ENCODE peak calls at places on chromosomes 5 and 9, in seven cellular contexts. One of them, this sample, is unnamed.

GRCh38 chr5:31463341-31463740 is 68.6 kb downstream of the DROSHA start:
- DNase-seq in heart right ventricle: no peak
- DNase-seq in pancreas: no peak
- DNase-seq in left ventricle myocardium inferior: no peak
- DNase-seq in neural progenitor cell: no peak
- DNase-seq in MM.1S: no peak
- DNase-seq in effector memory CD4-positive, alpha-beta T cell: no peak
- DNase-seq in this sample: no peak

GRCh38 chr9:127278372-127278771 is 13.8 kb downstream of the GARNL3 start:
- DNase-seq in MM.1S: no peak
- DNase-seq in left ventricle myocardium inferior: no peak
- DNase-seq in heart right ventricle: no peak
- DNase-seq in pancreas: no peak
- DNase-seq in effector memory CD4-positive, alpha-beta T cell: no peak
- DNase-seq in neural progenitor cell: no peak
- DNase-seq in this sample: no peak

GRCh38 chr5:116380615-116381014 is 194.0 kb downstream of the SEMA6A start:
- DNase-seq in left ventricle myocardium inferior: no peak
- DNase-seq in effector memory CD4-positive, alpha-beta T cell: no peak
- DNase-seq in pancreas: no peak
- DNase-seq in MM.1S: no peak
- DNase-seq in heart right ventricle: no peak
- DNase-seq in neural progenitor cell: no peak
- DNase-seq in this sample: no peak

GRCh38 chr9:136397643-136398042 is 2.3 kb downstream of the SNAPC4 start:
- DNase-seq in heart right ventricle: no peak
- DNase-seq in effector memory CD4-positive, alpha-beta T cell: no peak
- DNase-seq in MM.1S: no peak
- DNase-seq in left ventricle myocardium inferior: no peak
- DNase-seq in neural progenitor cell: no peak
- DNase-seq in pancreas: no peak
- DNase-seq in this sample: no peak

GRCh38 chr9:107437716-107438115 is 51.9 kb downstream of the KLF4 start:
- DNase-seq in left ventricle myocardium inferior: no peak
- DNase-seq in MM.1S: no peak
- DNase-seq in heart right ventricle: no peak
- DNase-seq in pancreas: no peak
- DNase-seq in neural progenitor cell: peak
- DNase-seq in effector memory CD4-positive, alpha-beta T cell: no peak
- DNase-seq in this sample: no peak

GRCh38 chr9:19229725-19230355 is 653 bp upstream of the DENND4C start:
- DNase-seq in neural progenitor cell: peak
- DNase-seq in left ventricle myocardium inferior: peak
- DNase-seq in pancreas: no peak
- DNase-seq in heart right ventricle: peak
- DNase-seq in effector memory CD4-positive, alpha-beta T cell: no peak
- DNase-seq in MM.1S: peak
- DNase-seq in this sample: peak

GRCh38 chr5:44332360-44332971 is 56.8 kb downstream of the FGF10 start:
- DNase-seq in pancreas: no peak
- DNase-seq in effector memory CD4-positive, alpha-beta T cell: no peak
- DNase-seq in left ventricle myocardium inferior: no peak
- DNase-seq in neural progenitor cell: peak
- DNase-seq in heart right ventricle: no peak
- DNase-seq in MM.1S: peak
- DNase-seq in this sample: no peak

GRCh38 chr9:98247826-98248657 is 7.4 kb downstream of the TBC1D2 start:
- DNase-seq in neural progenitor cell: no peak
- DNase-seq in left ventricle myocardium inferior: no peak
- DNase-seq in MM.1S: no peak
- DNase-seq in pancreas: no peak
- DNase-seq in effector memory CD4-positive, alpha-beta T cell: no peak
- DNase-seq in heart right ventricle: no peak
- DNase-seq in this sample: no peak

GRCh38 chr5:75623846-75624245 is 12.6 kb downstream of the ANKDD1B start:
- DNase-seq in pancreas: no peak
- DNase-seq in effector memory CD4-positive, alpha-beta T cell: no peak
- DNase-seq in neural progenitor cell: no peak
- DNase-seq in left ventricle myocardium inferior: no peak
- DNase-seq in heart right ventricle: no peak
- DNase-seq in MM.1S: no peak
- DNase-seq in this sample: no peak

GRCh38 chr5:108028883-108029282 is 353.0 kb downstream of the FBXL17 start:
- DNase-seq in heart right ventricle: no peak
- DNase-seq in effector memory CD4-positive, alpha-beta T cell: no peak
- DNase-seq in pancreas: no peak
- DNase-seq in MM.1S: no peak
- DNase-seq in left ventricle myocardium inferior: no peak
- DNase-seq in neural progenitor cell: no peak
- DNase-seq in this sample: no peak

GRCh38 chr9:131657890-131658752 is 81.8 kb downstream of the RAPGEF1 start:
- DNase-seq in heart right ventricle: no peak
- DNase-seq in MM.1S: no peak
- DNase-seq in left ventricle myocardium inferior: no peak
- DNase-seq in effector memory CD4-positive, alpha-beta T cell: no peak
- DNase-seq in pancreas: no peak
- DNase-seq in neural progenitor cell: no peak
- DNase-seq in this sample: no peak

GRCh38 chr5:133992429-133993151 is 12.2 kb downstream of the VDAC1 start:
- DNase-seq in heart right ventricle: peak
- DNase-seq in left ventricle myocardium inferior: peak
- DNase-seq in pancreas: no peak
- DNase-seq in effector memory CD4-positive, alpha-beta T cell: no peak
- DNase-seq in neural progenitor cell: no peak
- DNase-seq in MM.1S: no peak
- DNase-seq in this sample: peak

GRCh38 chr9:121819511-121820231 is 168.2 kb downstream of the DAB2IP start:
- DNase-seq in MM.1S: no peak
- DNase-seq in heart right ventricle: no peak
- DNase-seq in left ventricle myocardium inferior: no peak
- DNase-seq in effector memory CD4-positive, alpha-beta T cell: no peak
- DNase-seq in pancreas: no peak
- DNase-seq in neural progenitor cell: peak
- DNase-seq in this sample: no peak

GRCh38 chr9:94101169-94101853 is 17.0 kb downstream of the PTPDC1 start:
- DNase-seq in heart right ventricle: no peak
- DNase-seq in MM.1S: no peak
- DNase-seq in pancreas: no peak
- DNase-seq in neural progenitor cell: no peak
- DNase-seq in effector memory CD4-positive, alpha-beta T cell: no peak
- DNase-seq in left ventricle myocardium inferior: no peak
- DNase-seq in this sample: no peak

GRCh38 chr5:88677943-88678779 is 204.8 kb downstream of the MEF2C start:
- DNase-seq in left ventricle myocardium inferior: no peak
- DNase-seq in MM.1S: no peak
- DNase-seq in effector memory CD4-positive, alpha-beta T cell: no peak
- DNase-seq in neural progenitor cell: peak
- DNase-seq in heart right ventricle: no peak
- DNase-seq in pancreas: no peak
- DNase-seq in this sample: no peak

GRCh38 chr9:113361304-113362018 is 12.1 kb downstream of the BSPRY start:
- DNase-seq in left ventricle myocardium inferior: no peak
- DNase-seq in heart right ventricle: no peak
- DNase-seq in neural progenitor cell: no peak
- DNase-seq in MM.1S: no peak
- DNase-seq in effector memory CD4-positive, alpha-beta T cell: no peak
- DNase-seq in pancreas: no peak
- DNase-seq in this sample: peak

GRCh38 chr5:91293131-91293530 is 90.0 kb downstream of the ARRDC3 start:
- DNase-seq in left ventricle myocardium inferior: no peak
- DNase-seq in effector memory CD4-positive, alpha-beta T cell: no peak
- DNase-seq in neural progenitor cell: peak
- DNase-seq in pancreas: no peak
- DNase-seq in heart right ventricle: no peak
- DNase-seq in MM.1S: peak
- DNase-seq in this sample: no peak

GRCh38 chr9:15306068-15306756 is 804 bp downstream of the TTC39B start:
- DNase-seq in effector memory CD4-positive, alpha-beta T cell: peak
- DNase-seq in pancreas: peak
- DNase-seq in neural progenitor cell: peak
- DNase-seq in MM.1S: no peak
- DNase-seq in heart right ventricle: peak
- DNase-seq in left ventricle myocardium inferior: peak
- DNase-seq in this sample: no peak

GRCh38 chr5:178356459-178356872 is 123.9 kb upstream of the PHYKPL start:
- DNase-seq in MM.1S: no peak
- DNase-seq in left ventricle myocardium inferior: peak
- DNase-seq in effector memory CD4-positive, alpha-beta T cell: no peak
- DNase-seq in heart right ventricle: peak
- DNase-seq in pancreas: no peak
- DNase-seq in neural progenitor cell: peak
- DNase-seq in this sample: no peak

GRCh38 chr9:133342083-133342406 is 5.9 kb downstream of the MED22 start:
- DNase-seq in left ventricle myocardium inferior: no peak
- DNase-seq in neural progenitor cell: peak
- DNase-seq in MM.1S: no peak
- DNase-seq in effector memory CD4-positive, alpha-beta T cell: no peak
- DNase-seq in pancreas: no peak
- DNase-seq in heart right ventricle: no peak
- DNase-seq in this sample: no peak

GRCh38 chr5:107542831-107543231 is 127.9 kb downstream of the EFNA5 start:
- DNase-seq in MM.1S: no peak
- DNase-seq in effector memory CD4-positive, alpha-beta T cell: no peak
- DNase-seq in neural progenitor cell: no peak
- DNase-seq in heart right ventricle: peak
- DNase-seq in pancreas: peak
- DNase-seq in left ventricle myocardium inferior: peak
- DNase-seq in this sample: no peak

DNA sequence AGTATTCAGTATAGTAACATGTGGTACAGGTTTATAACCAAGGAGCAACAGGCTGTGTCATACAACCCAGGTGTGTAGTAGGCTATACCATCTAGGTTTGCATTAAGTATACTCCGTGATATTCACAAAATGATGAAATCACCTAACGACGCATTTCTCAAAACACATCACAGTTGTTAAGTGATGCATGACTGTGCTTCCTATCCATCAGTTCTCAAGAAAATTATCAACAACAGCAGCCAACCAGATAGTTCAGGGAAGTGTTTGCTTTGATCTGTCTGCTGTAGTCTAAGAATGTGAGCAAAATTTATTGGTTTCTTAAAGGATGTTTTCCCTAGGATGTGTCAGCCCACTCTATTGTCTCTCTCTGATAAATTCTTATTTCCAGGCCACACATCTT is 7.4 kb downstream of the ZBTB26 start:
- DNase-seq in heart right ventricle: no peak
- DNase-seq in MM.1S: no peak
- DNase-seq in neural progenitor cell: no peak
- DNase-seq in effector memory CD4-positive, alpha-beta T cell: no peak
- DNase-seq in left ventricle myocardium inferior: no peak
- DNase-seq in pancreas: no peak
- DNase-seq in this sample: no peak
- H3K27ac ChIP-seq in heart right ventricle: no peak
- H3K27ac ChIP-seq in MM.1S: no peak
- H3K27ac ChIP-seq in neural progenitor cell: no peak
- H3K27ac ChIP-seq in effector memory CD4-positive, alpha-beta T cell: no peak
- H3K27ac ChIP-seq in left ventricle myocardium inferior: no peak
- H3K27ac ChIP-seq in pancreas: no peak
- H3K27ac ChIP-seq in this sample: no peak

DNA sequence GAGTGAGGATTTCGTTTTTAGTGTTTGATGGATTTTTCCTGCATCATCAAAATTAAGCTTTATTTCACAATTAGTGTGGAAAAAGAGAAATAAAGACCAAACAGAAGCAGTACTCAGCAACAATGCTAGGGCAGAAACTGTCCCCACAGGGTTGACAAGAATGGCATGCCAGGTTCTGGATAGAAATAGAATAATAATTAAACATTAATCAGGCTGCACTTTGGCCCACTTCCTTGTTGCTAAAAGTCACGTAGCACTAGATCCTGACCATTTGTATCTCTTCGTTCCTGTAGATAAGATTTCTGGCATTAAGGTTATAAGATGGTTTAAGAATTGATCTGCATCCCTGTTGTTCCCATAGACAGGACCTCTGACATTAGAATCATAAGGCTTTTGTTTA is 34.5 kb downstream of the DIRAS2 start:
- DNase-seq in neural progenitor cell: no peak
- DNase-seq in effector memory CD4-positive, alpha-beta T cell: no peak
- DNase-seq in left ventricle myocardium inferior: no peak
- DNase-seq in heart right ventricle: no peak
- DNase-seq in MM.1S: no peak
- DNase-seq in pancreas: no peak
- DNase-seq in this sample: no peak
- H3K27ac ChIP-seq in neural progenitor cell: no peak
- H3K27ac ChIP-seq in effector memory CD4-positive, alpha-beta T cell: no peak
- H3K27ac ChIP-seq in left ventricle myocardium inferior: no peak
- H3K27ac ChIP-seq in heart right ventricle: no peak
- H3K27ac ChIP-seq in MM.1S: no peak
- H3K27ac ChIP-seq in pancreas: peak
- H3K27ac ChIP-seq in this sample: no peak

DNA sequence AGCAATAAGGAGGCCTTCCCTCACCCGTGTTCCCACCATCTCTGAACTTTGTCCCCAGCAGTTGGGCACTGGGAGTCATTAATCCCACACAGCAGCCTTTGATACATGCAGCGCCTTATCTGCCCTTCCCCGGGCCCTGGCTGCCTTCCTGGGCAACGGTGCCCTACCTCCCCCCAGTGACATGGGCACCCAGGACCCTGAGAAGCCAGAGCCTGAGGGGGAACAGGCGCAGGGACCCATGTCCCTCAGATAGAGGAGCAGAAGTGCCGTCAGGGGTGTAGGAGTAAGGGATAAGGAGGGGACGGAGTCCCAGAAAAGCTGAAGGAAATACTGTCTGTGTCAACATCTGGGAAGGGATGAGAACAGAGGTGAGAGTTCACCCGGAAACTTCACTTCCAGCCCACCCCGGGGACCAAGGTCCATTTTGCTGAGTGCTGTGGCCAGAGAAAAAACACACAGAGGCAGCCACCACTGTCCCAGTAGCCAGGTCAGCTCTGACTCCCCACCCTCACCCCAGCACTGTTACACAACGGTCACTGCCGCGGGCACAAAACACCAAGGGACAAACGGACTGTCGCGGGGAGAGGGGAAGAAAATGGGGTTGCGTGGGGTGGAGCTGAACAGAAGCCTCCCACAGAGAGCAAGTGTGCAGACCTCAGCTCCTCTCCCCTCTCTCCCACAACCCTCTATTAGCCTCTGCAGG is 3.8 kb downstream of the PCDH1 start:
- DNase-seq in pancreas: no peak
- DNase-seq in MM.1S: no peak
- DNase-seq in neural progenitor cell: peak
- DNase-seq in effector memory CD4-positive, alpha-beta T cell: no peak
- DNase-seq in left ventricle myocardium inferior: peak
- DNase-seq in heart right ventricle: no peak
- DNase-seq in this sample: no peak
- H3K27ac ChIP-seq in pancreas: peak
- H3K27ac ChIP-seq in MM.1S: no peak
- H3K27ac ChIP-seq in neural progenitor cell: peak
- H3K27ac ChIP-seq in effector memory CD4-positive, alpha-beta T cell: no peak
- H3K27ac ChIP-seq in left ventricle myocardium inferior: peak
- H3K27ac ChIP-seq in heart right ventricle: peak
- H3K27ac ChIP-seq in this sample: peak

DNA sequence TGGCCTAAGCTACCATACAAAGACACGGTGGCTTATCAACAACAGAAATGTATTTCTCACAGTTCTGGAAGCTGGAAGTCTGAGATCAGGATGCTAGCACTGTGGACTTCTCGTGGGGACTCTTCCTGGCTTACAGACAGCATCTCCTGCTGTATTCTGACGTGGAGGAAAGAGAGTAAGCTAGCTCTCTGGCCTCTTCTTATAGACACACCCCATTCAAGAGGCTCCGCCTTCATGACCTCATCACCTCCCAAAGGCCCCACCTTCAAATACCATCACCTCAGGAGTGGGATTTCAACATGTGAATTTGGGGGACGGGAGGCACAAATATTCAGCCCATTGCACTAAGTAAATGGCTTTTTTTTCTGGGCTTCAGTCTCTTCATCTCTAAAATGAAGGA is 27.6 kb downstream of the KCNMB1 start:
- DNase-seq in effector memory CD4-positive, alpha-beta T cell: no peak
- DNase-seq in left ventricle myocardium inferior: no peak
- DNase-seq in heart right ventricle: no peak
- DNase-seq in MM.1S: no peak
- DNase-seq in neural progenitor cell: no peak
- DNase-seq in pancreas: no peak
- DNase-seq in this sample: no peak
- H3K27ac ChIP-seq in effector memory CD4-positive, alpha-beta T cell: no peak
- H3K27ac ChIP-seq in left ventricle myocardium inferior: peak
- H3K27ac ChIP-seq in heart right ventricle: peak
- H3K27ac ChIP-seq in MM.1S: no peak
- H3K27ac ChIP-seq in neural progenitor cell: no peak
- H3K27ac ChIP-seq in pancreas: peak
- H3K27ac ChIP-seq in this sample: no peak

This sample was measured in caudate nucleus.